ENCODE peak calls at places on chromosomes 12 and 14, in six cellular contexts. One of them, this sample, is unnamed.

GRCh38 chr14:99684356-99684952 is 356 bp downstream of the CYP46A1 start:
- DNase-seq in H1: no peak
- DNase-seq in glutamatergic neuron: peak
- DNase-seq in NB4: no peak
- DNase-seq in AG09319: no peak
- DNase-seq in body of pancreas: no peak
- DNase-seq in this sample: no peak

GRCh38 chr14:37638599-37638998 is 43.2 kb downstream of the TTC6 start:
- DNase-seq in H1: no peak
- DNase-seq in glutamatergic neuron: no peak
- DNase-seq in NB4: no peak
- DNase-seq in AG09319: no peak
- DNase-seq in body of pancreas: no peak
- DNase-seq in this sample: no peak

GRCh38 chr14:50762001-50762930 is 68.7 kb downstream of the NIN start:
- DNase-seq in H1: no peak
- DNase-seq in glutamatergic neuron: no peak
- DNase-seq in NB4: no peak
- DNase-seq in AG09319: no peak
- DNase-seq in body of pancreas: no peak
- DNase-seq in this sample: no peak

GRCh38 chr12:727321-727720 is 25.1 kb upstream of the WNK1 start:
- DNase-seq in H1: no peak
- DNase-seq in glutamatergic neuron: no peak
- DNase-seq in NB4: no peak
- DNase-seq in AG09319: no peak
- DNase-seq in body of pancreas: no peak
- DNase-seq in this sample: no peak

GRCh38 chr12:108752387-108752786 is 21.1 kb upstream of the CORO1C start:
- DNase-seq in H1: no peak
- DNase-seq in glutamatergic neuron: no peak
- DNase-seq in NB4: no peak
- DNase-seq in AG09319: no peak
- DNase-seq in body of pancreas: no peak
- DNase-seq in this sample: no peak

GRCh38 chr14:22780941-22781605 is 14.6 kb downstream of the OXA1L start:
- DNase-seq in H1: no peak
- DNase-seq in glutamatergic neuron: no peak
- DNase-seq in NB4: no peak
- DNase-seq in AG09319: no peak
- DNase-seq in body of pancreas: peak
- DNase-seq in this sample: no peak

GRCh38 chr12:52992699-52993557 is 13.3 kb upstream of the EIF4B start:
- DNase-seq in H1: no peak
- DNase-seq in glutamatergic neuron: no peak
- DNase-seq in NB4: no peak
- DNase-seq in AG09319: no peak
- DNase-seq in body of pancreas: peak
- DNase-seq in this sample: no peak

GRCh38 chr12:83979785-83980184 is 932.8 kb downstream of the SLC6A15 start:
- DNase-seq in H1: no peak
- DNase-seq in glutamatergic neuron: no peak
- DNase-seq in NB4: no peak
- DNase-seq in AG09319: no peak
- DNase-seq in body of pancreas: no peak
- DNase-seq in this sample: no peak

GRCh38 chr14:67397536-67397935 is 14.4 kb downstream of the PLEK2 start:
- DNase-seq in H1: no peak
- DNase-seq in glutamatergic neuron: no peak
- DNase-seq in NB4: no peak
- DNase-seq in AG09319: no peak
- DNase-seq in body of pancreas: no peak
- DNase-seq in this sample: no peak

GRCh38 chr14:76894308-76894707 is 68.1 kb downstream of the LRRC74A start:
- DNase-seq in H1: no peak
- DNase-seq in glutamatergic neuron: no peak
- DNase-seq in NB4: no peak
- DNase-seq in AG09319: no peak
- DNase-seq in body of pancreas: no peak
- DNase-seq in this sample: no peak

GRCh38 chr12:39972119-39972518 is 133.8 kb downstream of the SLC2A13 start:
- DNase-seq in H1: no peak
- DNase-seq in glutamatergic neuron: no peak
- DNase-seq in NB4: peak
- DNase-seq in AG09319: no peak
- DNase-seq in body of pancreas: no peak
- DNase-seq in this sample: no peak

GRCh38 chr12:72273851-72274284 is 1.7 kb downstream of the TRHDE start:
- DNase-seq in H1: peak
- DNase-seq in glutamatergic neuron: no peak
- DNase-seq in NB4: no peak
- DNase-seq in AG09319: no peak
- DNase-seq in body of pancreas: peak
- DNase-seq in this sample: no peak

GRCh38 chr12:69056743-69057515 is 124.0 kb upstream of the CPM start:
- DNase-seq in H1: no peak
- DNase-seq in glutamatergic neuron: no peak
- DNase-seq in NB4: no peak
- DNase-seq in AG09319: peak
- DNase-seq in body of pancreas: no peak
- DNase-seq in this sample: no peak

GRCh38 chr14:85187521-85187920 is 342.4 kb upstream of the FLRT2 start:
- DNase-seq in H1: no peak
- DNase-seq in glutamatergic neuron: no peak
- DNase-seq in NB4: no peak
- DNase-seq in AG09319: no peak
- DNase-seq in body of pancreas: no peak
- DNase-seq in this sample: no peak

GRCh38 chr14:36028218-36028617 is 148.3 kb downstream of the PTCSC3 start:
- DNase-seq in H1: no peak
- DNase-seq in glutamatergic neuron: no peak
- DNase-seq in NB4: peak
- DNase-seq in AG09319: no peak
- DNase-seq in body of pancreas: no peak
- DNase-seq in this sample: no peak

GRCh38 chr12:105292705-105293104 is 37.8 kb upstream of the C12orf75 start:
- DNase-seq in H1: no peak
- DNase-seq in glutamatergic neuron: no peak
- DNase-seq in NB4: no peak
- DNase-seq in AG09319: no peak
- DNase-seq in body of pancreas: no peak
- DNase-seq in this sample: no peak

GRCh38 chr14:38723277-38723676 is 379.8 kb downstream of the SEC23A start:
- DNase-seq in H1: no peak
- DNase-seq in glutamatergic neuron: no peak
- DNase-seq in NB4: no peak
- DNase-seq in AG09319: no peak
- DNase-seq in body of pancreas: no peak
- DNase-seq in this sample: no peak

GRCh38 chr14:68683326-68683725 is 109.5 kb downstream of the ZFP36L1 start:
- DNase-seq in H1: no peak
- DNase-seq in glutamatergic neuron: no peak
- DNase-seq in NB4: peak
- DNase-seq in AG09319: no peak
- DNase-seq in body of pancreas: no peak
- DNase-seq in this sample: no peak

GRCh38 chr12:95626854-95627253 is 75.6 kb upstream of the USP44 start:
- DNase-seq in H1: no peak
- DNase-seq in glutamatergic neuron: no peak
- DNase-seq in NB4: no peak
- DNase-seq in AG09319: no peak
- DNase-seq in body of pancreas: no peak
- DNase-seq in this sample: no peak

GRCh38 chr14:64531567-64531966 is 9.0 kb upstream of the HSPA2 start:
- DNase-seq in H1: no peak
- DNase-seq in glutamatergic neuron: no peak
- DNase-seq in NB4: no peak
- DNase-seq in AG09319: no peak
- DNase-seq in body of pancreas: no peak
- DNase-seq in this sample: no peak

GRCh38 chr14:95496690-95497241 is 19.7 kb downstream of the SYNE3 start:
- DNase-seq in H1: no peak
- DNase-seq in glutamatergic neuron: no peak
- DNase-seq in NB4: peak
- DNase-seq in AG09319: no peak
- DNase-seq in body of pancreas: no peak
- DNase-seq in this sample: no peak

GRCh38 chr14:68843471-68844209 is 50.8 kb upstream of the ZFP36L1 start:
- DNase-seq in H1: peak
- DNase-seq in glutamatergic neuron: peak
- DNase-seq in NB4: peak
- DNase-seq in AG09319: peak
- DNase-seq in body of pancreas: peak
- DNase-seq in this sample: peak

GRCh38 chr14:101518611-101519048 is 42.7 kb upstream of the DIO3 start:
- DNase-seq in H1: no peak
- DNase-seq in glutamatergic neuron: no peak
- DNase-seq in NB4: no peak
- DNase-seq in AG09319: no peak
- DNase-seq in body of pancreas: peak
- DNase-seq in this sample: no peak

GRCh38 chr12:62466596-62467411 is at the start of gene MON2:
- DNase-seq in H1: peak
- DNase-seq in glutamatergic neuron: peak
- DNase-seq in NB4: peak
- DNase-seq in AG09319: peak
- DNase-seq in body of pancreas: peak
- DNase-seq in this sample: peak

GRCh38 chr12:64950899-64951298 is 126.5 kb downstream of the TBC1D30 start:
- DNase-seq in H1: no peak
- DNase-seq in glutamatergic neuron: no peak
- DNase-seq in NB4: no peak
- DNase-seq in AG09319: no peak
- DNase-seq in body of pancreas: no peak
- DNase-seq in this sample: no peak

GRCh38 chr12:122646568-122647220 is 56.5 kb downstream of the HCAR2 start:
- DNase-seq in H1: no peak
- DNase-seq in glutamatergic neuron: no peak
- DNase-seq in NB4: peak
- DNase-seq in AG09319: peak
- DNase-seq in body of pancreas: no peak
- DNase-seq in this sample: no peak

GRCh38 chr14:38257500-38257899 is 1.6 kb upstream of the CLEC14A start:
- DNase-seq in H1: no peak
- DNase-seq in glutamatergic neuron: no peak
- DNase-seq in NB4: no peak
- DNase-seq in AG09319: no peak
- DNase-seq in body of pancreas: no peak
- DNase-seq in this sample: no peak

GRCh38 chr12:116547955-116548471 is 11.2 kb upstream of the MAP1LC3B2 start:
- DNase-seq in H1: no peak
- DNase-seq in glutamatergic neuron: no peak
- DNase-seq in NB4: peak
- DNase-seq in AG09319: no peak
- DNase-seq in body of pancreas: no peak
- DNase-seq in this sample: no peak

GRCh38 chr12:78101946-78102635 is 271.4 kb downstream of the NAV3 start:
- DNase-seq in H1: no peak
- DNase-seq in glutamatergic neuron: no peak
- DNase-seq in NB4: no peak
- DNase-seq in AG09319: no peak
- DNase-seq in body of pancreas: no peak
- DNase-seq in this sample: no peak

DNA sequence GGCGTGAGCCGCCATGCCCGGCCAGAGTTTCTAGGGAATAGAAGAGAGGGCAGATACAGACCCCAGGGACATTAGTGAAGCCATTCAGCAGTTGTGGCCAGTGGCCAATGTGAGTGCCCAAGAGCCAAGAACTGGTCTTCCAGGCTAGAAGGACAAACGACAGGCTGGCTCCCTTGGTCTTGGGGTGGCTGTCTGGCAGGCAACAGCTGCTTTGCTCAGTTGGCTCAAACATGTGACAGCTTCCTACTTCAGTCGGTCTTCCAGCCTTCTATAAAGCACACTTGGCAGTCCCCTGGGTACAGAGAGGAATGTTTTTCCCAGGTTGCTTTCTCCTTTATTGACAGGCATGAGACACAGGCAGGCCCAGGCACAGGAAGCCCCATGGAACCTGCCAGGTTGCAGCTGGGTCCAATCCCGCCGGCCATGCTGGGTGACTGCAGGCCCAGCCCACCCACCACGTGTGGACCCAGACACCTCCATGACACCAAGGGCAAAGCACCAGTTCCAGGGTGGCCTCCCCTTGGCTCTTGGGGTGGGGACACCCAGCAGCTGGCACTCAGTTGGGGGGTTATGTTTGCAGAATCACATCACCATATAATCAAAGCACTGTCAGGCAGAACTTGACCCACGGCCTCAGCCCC is 15.4 kb downstream of the CHGA start:
- DNase-seq in H1: no peak
- DNase-seq in glutamatergic neuron: no peak
- DNase-seq in NB4: no peak
- DNase-seq in AG09319: no peak
- DNase-seq in body of pancreas: peak
- DNase-seq in this sample: no peak
- TF ChIP-seq CTCF in H1: no peak
- TF ChIP-seq CTCF in glutamatergic neuron: no peak
- TF ChIP-seq CTCF in NB4: no peak
- TF ChIP-seq CTCF in AG09319: no peak
- TF ChIP-seq CTCF in body of pancreas: no peak
- TF ChIP-seq CTCF in this sample: no peak

GRCh38 chr14:94407906-94408305 is 19.5 kb upstream of the SERPINA1 start:
- DNase-seq in H1: no peak
- DNase-seq in glutamatergic neuron: no peak
- DNase-seq in NB4: no peak
- DNase-seq in AG09319: no peak
- DNase-seq in body of pancreas: no peak
- DNase-seq in this sample: no peak

GRCh38 chr14:94408546-94409095 is 20.2 kb upstream of the SERPINA1 start:
- DNase-seq in H1: no peak
- DNase-seq in glutamatergic neuron: no peak
- DNase-seq in NB4: no peak
- DNase-seq in AG09319: no peak
- DNase-seq in body of pancreas: no peak
- DNase-seq in this sample: no peak

GRCh38 chr14:94411638-94412037 is 23.2 kb upstream of the SERPINA1 start:
- DNase-seq in H1: no peak
- DNase-seq in glutamatergic neuron: no peak
- DNase-seq in NB4: no peak
- DNase-seq in AG09319: no peak
- DNase-seq in body of pancreas: no peak
- DNase-seq in this sample: no peak

GRCh38 chr14:94412671-94413638 is 24.6 kb upstream of the SERPINA1 start:
- DNase-seq in H1: no peak
- DNase-seq in glutamatergic neuron: no peak
- DNase-seq in NB4: no peak
- DNase-seq in AG09319: no peak
- DNase-seq in body of pancreas: no peak
- DNase-seq in this sample: no peak
- TF ChIP-seq CTCF in H1: peak
- TF ChIP-seq CTCF in glutamatergic neuron: no peak
- TF ChIP-seq CTCF in NB4: peak
- TF ChIP-seq CTCF in AG09319: peak
- TF ChIP-seq CTCF in body of pancreas: peak
- TF ChIP-seq CTCF in this sample: no peak

GRCh38 chr12:30457621-30458289 is 237.9 kb downstream of the IPO8 start:
- DNase-seq in H1: no peak
- DNase-seq in glutamatergic neuron: no peak
- DNase-seq in NB4: peak
- DNase-seq in AG09319: peak
- DNase-seq in body of pancreas: no peak
- DNase-seq in this sample: no peak
- TF ChIP-seq CTCF in H1: no peak
- TF ChIP-seq CTCF in glutamatergic neuron: no peak
- TF ChIP-seq CTCF in NB4: peak
- TF ChIP-seq CTCF in AG09319: peak
- TF ChIP-seq CTCF in body of pancreas: no peak
- TF ChIP-seq CTCF in this sample: no peak

GRCh38 chr14:93903342-93904184 is 23.6 kb upstream of the FAM181A start:
- DNase-seq in H1: peak
- DNase-seq in glutamatergic neuron: peak
- DNase-seq in NB4: peak
- DNase-seq in AG09319: no peak
- DNase-seq in body of pancreas: no peak
- DNase-seq in this sample: no peak
- TF ChIP-seq CTCF in H1: peak
- TF ChIP-seq CTCF in glutamatergic neuron: peak
- TF ChIP-seq CTCF in NB4: peak
- TF ChIP-seq CTCF in AG09319: peak
- TF ChIP-seq CTCF in body of pancreas: no peak
- TF ChIP-seq CTCF in this sample: no peak

This sample was measured in mesothelial cell of epicardium.